ENCODE peak calls at places on chromosome 3, in four cellular contexts. K is K562, Q is GM12878, W is HepG2. X is an unnamed sample.

GRCh38 chr3:159263750-159264561 is 462.1 kb downstream of the MFSD1 start:
- DNase-seq in K (peak; percentile 17), Q (no peak), W (peak; percentile 22), X (peak; percentile 47)

GRCh38 chr3:117411991-117412390 is 702.4 kb downstream of the TUSC7 start:
- DNase-seq in K (no peak), Q (no peak), W (no peak), X (no peak)

GRCh38 chr3:58013973-58014649 is 5.9 kb downstream of the FLNB start:
- DNase-seq in K (no peak), Q (no peak), W (no peak), X (no peak)

GRCh38 chr3:159928071-159928491 is 60.6 kb upstream of the IL12A start:
- DNase-seq in K (no peak), Q (no peak), W (no peak), X (peak; percentile 21)

GRCh38 chr3:112635674-112636073 is 5.3 kb downstream of the CCDC80 start:
- DNase-seq in K (no peak), Q (no peak), W (no peak), X (no peak)

GRCh38 chr3:114033721-114034120 is 22.6 kb downstream of the CCDC191 start:
- DNase-seq in K (no peak), Q (no peak), W (no peak), X (no peak)

GRCh38 chr3:155230382-155230781 is 63.1 kb downstream of the STRIT1 start:
- DNase-seq in K (no peak), Q (no peak), W (no peak), X (no peak)

GRCh38 chr3:113534365-113534764 is 2.0 kb downstream of the SIDT1 start:
- DNase-seq in K (no peak), Q (no peak), W (no peak), X (no peak)

GRCh38 chr3:23430781-23431423 is 227.8 kb downstream of the UBE2E2 start:
- DNase-seq in K (no peak), Q (no peak), W (no peak), X (no peak)

GRCh38 chr3:17175187-17175839 is 290.6 kb downstream of the PLCL2 start:
- DNase-seq in K (no peak), Q (no peak), W (no peak), X (no peak)

GRCh38 chr3:102354818-102355515 is 79.8 kb upstream of the ZPLD1 start:
- DNase-seq in K (no peak), Q (no peak), W (no peak), X (no peak)

GRCh38 chr3:128435058-128435457 is 31.6 kb downstream of the DNAJB8 start:
- DNase-seq in K (no peak), Q (no peak), W (no peak), X (no peak)

GRCh38 chr3:149122716-149123578 is 6.5 kb upstream of the HPS3 start:
- DNase-seq in K (no peak), Q (no peak), W (no peak), X (no peak)

GRCh38 chr3:70919091-70919490 is 606.7 kb upstream of the MDFIC2 start:
- DNase-seq in K (no peak), Q (no peak), W (no peak), X (no peak)

GRCh38 chr3:21551019-21551418 is 200.0 kb downstream of the ZNF385D start:
- DNase-seq in K (peak; percentile 14), Q (no peak), W (peak; percentile 1), X (no peak)

GRCh38 chr3:193783166-193783896 is 190.3 kb downstream of the OPA1 start:
- DNase-seq in K (no peak), Q (no peak), W (no peak), X (no peak)

GRCh38 chr3:115616461-115616860 is 6.8 kb upstream of the GAP43 start:
- DNase-seq in K (no peak), Q (no peak), W (no peak), X (no peak)

GRCh38 chr3:163708428-163708827 is 1369.9 kb downstream of the SI start:
- DNase-seq in K (no peak), Q (no peak), W (no peak), X (no peak)

GRCh38 chr3:81352867-81353266 is 408.6 kb downstream of the GBE1 start:
- DNase-seq in K (no peak), Q (no peak), W (peak; percentile 40), X (no peak)

GRCh38 chr3:196390116-196390515 is 42.1 kb downstream of the UBXN7 start:
- DNase-seq in K (no peak), Q (no peak), W (no peak), X (no peak)

GRCh38 chr3:77325702-77326101 is 285.8 kb downstream of the ROBO2 start:
- DNase-seq in K (no peak), Q (no peak), W (no peak), X (no peak)

GRCh38 chr3:117752984-117753717 is 1043.6 kb downstream of the TUSC7 start:
- DNase-seq in K (no peak), Q (no peak), W (no peak), X (no peak)

GRCh38 chr3:114626751-114627150 is 332.9 kb downstream of the TIGIT start:
- DNase-seq in K (no peak), Q (no peak), W (no peak), X (no peak)

GRCh38 chr3:15636028-15636709 is 34.6 kb downstream of the BTD start:
- DNase-seq in K (no peak), Q (no peak), W (no peak), X (peak; percentile 78)

GRCh38 chr3:114490829-114491228 is 197.0 kb downstream of the TIGIT start:
- DNase-seq in K (no peak), Q (no peak), W (no peak), X (no peak)

GRCh38 chr3:126259411-126260391 is 79.3 kb upstream of the ALDH1L1 start:
- DNase-seq in K (peak; percentile 52), Q (no peak), W (peak; percentile 29), X (peak; percentile 15)

GRCh38 chr3:149152420-149152819 is 23.0 kb downstream of the HPS3 start:
- DNase-seq in K (no peak), Q (peak; percentile 51), W (no peak), X (no peak)

GRCh38 chr3:170240671-170241070 is 18.4 kb downstream of the PRKCI start:
- DNase-seq in K (no peak), Q (no peak), W (no peak), X (no peak)

GRCh38 chr3:187906416-187906815 is 161.1 kb upstream of the BCL6 start:
- DNase-seq in K (no peak), Q (no peak), W (no peak), X (no peak)

GRCh38 chr3:187903697-187904096 is 158.4 kb upstream of the BCL6 start:
- DNase-seq in K (no peak), Q (no peak), W (no peak), X (no peak)

GRCh38 chr3:187900961-187901755 is 155.9 kb upstream of the BCL6 start:
- DNase-seq in K (no peak), Q (no peak), W (no peak), X (no peak)

GRCh38 chr3:187902041-187902471 is 156.8 kb upstream of the BCL6 start:
- DNase-seq in K (no peak), Q (peak; percentile 5), W (no peak), X (no peak)

DNA sequence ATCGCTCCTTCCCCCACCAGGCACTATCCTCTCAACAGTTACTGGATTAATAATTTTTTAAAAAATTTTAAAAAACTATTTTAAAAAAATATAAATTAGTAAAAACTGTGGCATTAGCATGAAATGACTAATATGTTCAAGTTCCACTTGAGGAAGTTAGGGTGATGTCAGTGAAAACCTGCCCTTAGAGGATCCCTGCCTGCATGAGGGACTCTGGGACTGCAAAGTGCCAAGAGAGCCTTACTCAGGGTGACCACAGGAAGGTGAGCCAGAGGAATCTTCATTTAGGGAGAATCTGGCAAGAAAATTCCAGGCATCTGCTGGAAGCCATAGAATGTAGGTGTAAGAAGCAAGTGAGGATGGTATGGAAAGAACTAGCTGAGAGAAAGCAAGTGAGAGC is 157.7 kb upstream of the BCL6 start:
- DNase-seq in K (no peak), Q (no peak), W (no peak), X (no peak)
- TF ChIP-seq CHD4 in K (no peak), Q (no peak), W (no peak), X (no peak)

DNA sequence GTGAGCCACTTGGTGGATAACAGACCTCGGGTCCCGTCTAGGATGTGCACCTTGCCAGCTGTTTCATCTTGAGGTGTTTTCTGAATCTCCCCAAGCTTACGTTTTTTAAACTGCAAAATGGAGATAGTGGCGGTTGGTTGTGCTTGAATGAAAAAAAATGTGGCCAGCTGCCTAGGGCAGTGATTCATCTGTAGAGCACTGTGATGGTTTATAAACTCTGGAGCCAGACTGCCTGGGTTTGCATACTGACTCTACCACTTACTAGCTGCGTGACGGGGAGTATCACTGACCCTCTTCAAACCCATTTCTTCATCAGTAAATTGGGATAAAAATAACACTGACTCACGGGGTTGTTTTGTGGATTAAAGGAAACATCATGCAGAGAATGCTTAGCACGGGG is 159.1 kb downstream of the CHL1 start:
- DNase-seq in K (no peak), Q (no peak), W (no peak), X (no peak)
- TF ChIP-seq CEBPB in K (no peak), Q (no peak), W (no peak), X (no peak)

GRCh38 chr3:141250342-141250741 is 18.7 kb downstream of the PXYLP1 start:
- DNase-seq in K (peak; percentile 59), Q (no peak), W (no peak), X (no peak)
- TF ChIP-seq CHD4 in K (no peak), Q (no peak), W (no peak), X (no peak)

GRCh38 chr3:151203053-151203420 is at the start of gene GPR171:
- DNase-seq in K (no peak), Q (peak; percentile 33), W (no peak), X (no peak)
- TF ChIP-seq CEBPB in K (no peak), Q (no peak), W (no peak), X (no peak)

GRCh38 chr3:10570196-10570946 is 65.0 kb upstream of the ATP2B2 start:
- DNase-seq in K (no peak), Q (no peak), W (no peak), X (no peak)
- TF ChIP-seq CHD4 in K (no peak), Q (no peak), W (no peak), X (no peak)

GRCh38 chr3:129992781-129993180 is 18.3 kb downstream of the TRH start:
- DNase-seq in K (peak; percentile 29), Q (no peak), W (peak; percentile 21), X (peak; percentile 49)
- TF ChIP-seq CEBPB in K (no peak), Q (no peak), W (no peak), X (no peak)

GRCh38 chr3:75101329-75102147 is 487.1 kb upstream of the CNTN3 start:
- DNase-seq in K (no peak), Q (no peak), W (no peak), X (no peak)
- TF ChIP-seq CHD4 in K (no peak), Q (no peak), W (no peak), X (no peak)